ENCODE peak calls at places on chromosomes 4 and X, in nine cellular contexts. E is HCT116, A is fibroblast of the aortic adventitia, O is fibroblast of pulmonary artery, M is cardiac fibroblast, R is kidney, J is kidney epithelial cell, D is neural crest cell, X is AG09309. S is an unnamed sample.

GRCh38 chr4:145307120-145307519 is 126.7 kb upstream of the OTUD4 start:
- DNase-seq in R (no peak), A (no peak), D (no peak), M (no peak), O (no peak), X (no peak), E (no peak), J (no peak), S (no peak)

GRCh38 chr4:187065836-187066235 is 342.2 kb upstream of the FAT1 start:
- DNase-seq in O (no peak), A (no peak), R (no peak), J (no peak), D (no peak), M (no peak), X (no peak), E (no peak), S (no peak)

GRCh38 chrX:51257490-51257889 is 75.1 kb upstream of the NUDT10 start:
- DNase-seq in J (no peak), R (no peak), D (no peak), O (no peak), E (no peak), M (no peak), A (no peak), X (no peak), S (no peak)

GRCh38 chr4:75745192-75745591 is 20.8 kb downstream of the USO1 start:
- DNase-seq in A (peak; percentile 70), J (no peak), R (no peak), M (peak; percentile 86), D (no peak), X (no peak), O (peak; percentile 83), E (no peak), S (peak; percentile 59)

GRCh38 chr4:1571165-1571908 is 112.8 kb downstream of the FAM53A start:
- DNase-seq in R (peak; percentile 59), D (no peak), O (no peak), E (no peak), M (no peak), J (no peak), X (no peak), A (no peak), S (no peak)

GRCh38 chr4:69049860-69050259 is 46.4 kb upstream of the UGT2B7 start:
- DNase-seq in R (no peak), X (no peak), M (no peak), J (no peak), D (no peak), O (no peak), E (no peak), A (no peak), S (no peak)

GRCh38 chr4:87097075-87097474 is 123.3 kb downstream of the KLHL8 start:
- DNase-seq in J (no peak), R (no peak), E (no peak), A (no peak), O (no peak), D (no peak), X (no peak), M (no peak), S (no peak)

GRCh38 chrX:123959281-123960063 is 2.0 kb upstream of the STAG2 start:
- DNase-seq in R (peak; percentile 79), D (peak; percentile 5), J (no peak), X (no peak), M (peak; percentile 41), A (peak; percentile 46), O (peak; percentile 35), E (no peak), S (no peak)

GRCh38 chr4:39574946-39575345 is 47.7 kb upstream of the UGDH start:
- DNase-seq in E (no peak), A (no peak), X (no peak), J (no peak), O (no peak), M (peak; percentile 24), D (no peak), R (no peak), S (no peak)

GRCh38 chrX:99077099-99077498 is 1333.0 kb downstream of the PCDH19 start:
- DNase-seq in M (no peak), R (no peak), A (no peak), X (no peak), D (no peak), J (no peak), O (no peak), E (no peak), S (no peak)
- TF ChIP-seq CTCF in M (no peak), R (no peak), A (no peak), X (no peak), D (no peak), J (no peak), O (no peak), E (no peak), S (no peak)

DNA sequence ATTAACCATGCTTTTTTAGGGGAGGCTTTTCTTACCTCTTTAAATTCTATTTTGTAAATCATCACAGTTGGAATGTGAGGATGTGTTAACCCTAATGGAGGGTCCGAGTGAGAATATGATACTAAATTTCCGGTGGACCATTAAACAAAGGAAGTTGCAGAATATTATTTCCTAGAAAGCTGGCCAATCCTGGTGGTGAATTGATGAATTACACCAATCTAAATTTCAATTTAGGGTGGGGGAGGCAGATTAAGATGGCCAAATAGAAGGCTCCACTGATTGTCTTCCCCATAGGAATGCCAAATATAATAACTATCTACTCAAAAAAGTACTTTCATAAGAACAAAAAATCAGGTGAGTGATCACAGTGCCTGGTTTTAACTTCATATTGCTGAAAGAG is 1045.6 kb downstream of the GLUD2 start:
- DNase-seq in J (no peak), M (no peak), A (no peak), D (no peak), E (no peak), O (no peak), R (no peak), X (no peak), S (no peak)
- TF ChIP-seq CTCF in J (no peak), M (no peak), A (peak; percentile 37), D (peak; percentile 42), E (no peak), O (no peak), R (no peak), X (no peak), S (peak; percentile 48)

DNA sequence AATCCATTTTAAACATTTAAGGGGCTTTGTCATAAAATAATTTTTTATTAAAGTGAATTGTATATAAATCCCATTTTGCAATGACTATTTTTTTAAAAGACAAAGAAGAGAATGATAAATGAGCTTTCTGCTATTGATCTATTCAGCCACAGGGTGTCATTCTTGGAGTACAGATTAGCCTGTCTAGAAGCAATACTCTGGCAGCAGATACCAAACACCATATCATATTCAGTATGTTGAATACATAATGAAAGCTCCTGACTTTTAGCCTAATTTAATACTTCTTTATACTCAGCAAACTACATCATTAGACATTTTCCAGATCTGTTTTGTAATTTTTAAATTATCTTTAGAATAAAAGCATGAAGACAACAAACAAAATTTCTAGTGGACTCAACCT is 496.3 kb downstream of the PDGFC start:
- DNase-seq in M (peak; percentile 88), J (peak; percentile 26), D (no peak), X (peak; percentile 39), E (peak; percentile 42), O (peak; percentile 83), R (no peak), A (peak; percentile 82), S (peak; percentile 64)
- TF ChIP-seq CTCF in M (peak; percentile 53), J (peak; percentile 64), D (peak; percentile 72), X (peak; percentile 53), E (peak; percentile 61), O (peak; percentile 60), R (peak; percentile 36), A (peak; percentile 38), S (peak; percentile 85)

GRCh38 chr4:7424553-7425111 is 10.1 kb downstream of the PSAPL1 start:
- DNase-seq in J (no peak), A (no peak), M (no peak), X (no peak), R (peak; percentile 36), O (no peak), E (no peak), D (no peak), S (no peak)
- TF ChIP-seq CTCF in J (no peak), A (no peak), M (no peak), X (no peak), R (no peak), O (no peak), E (no peak), D (no peak), S (no peak)

GRCh38 chrX:77162777-77163176 is 284.4 kb upstream of the FGF16 start:
- DNase-seq in E (no peak), R (no peak), X (no peak), O (no peak), D (no peak), A (no peak), M (no peak), J (no peak), S (no peak)

DNA sequence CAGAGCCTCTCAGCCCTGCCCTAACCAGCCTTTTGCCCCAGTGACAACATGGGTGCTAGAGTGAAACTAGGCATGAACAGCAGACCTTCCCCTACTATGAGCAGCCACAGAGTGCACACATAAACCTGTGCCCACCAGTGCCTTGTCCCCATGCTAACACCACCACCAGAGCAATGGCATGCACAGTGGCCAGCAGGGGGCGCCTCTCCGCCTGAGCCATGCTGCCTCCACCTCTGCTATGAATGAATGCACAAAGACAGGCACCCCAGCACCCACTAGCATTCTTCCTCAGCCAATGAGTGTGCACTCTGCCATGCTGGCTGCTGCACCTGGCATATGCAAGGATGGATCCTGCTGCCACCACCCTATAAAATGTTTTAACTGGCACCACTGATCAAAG is 286.9 kb upstream of the FGF16 start:
- DNase-seq in D (no peak), J (no peak), M (peak; percentile 1), R (no peak), E (no peak), X (no peak), O (peak; percentile 3), A (no peak), S (no peak)
- TF ChIP-seq CTCF in D (peak; percentile 35), J (no peak), M (peak; percentile 12), R (no peak), E (peak; percentile 59), X (peak; percentile 40), O (peak; percentile 12), A (peak; percentile 24), S (peak; percentile 61)

GRCh38 chrX:120790118-120790517 is 85.5 kb downstream of the CT47B1 start:
- DNase-seq in M (peak; percentile 84), D (peak; percentile 4), X (peak; percentile 55), R (no peak), J (peak; percentile 29), O (peak; percentile 86), A (peak; percentile 91), E (peak; percentile 38), S (peak; percentile 69)
- TF ChIP-seq CTCF in M (peak; percentile 62), D (peak; percentile 88), X (peak; percentile 84), R (peak; percentile 66), J (peak; percentile 79), O (peak; percentile 62), A (peak; percentile 88), E (peak; percentile 59), S (peak; percentile 84)

GRCh38 chr4:121096629-121097028 is 24.3 kb upstream of the NDNF start:
- DNase-seq in X (peak; percentile 25), A (peak; percentile 70), D (no peak), E (peak; percentile 24), O (peak; percentile 68), M (peak; percentile 62), J (peak; percentile 7), R (no peak), S (peak; percentile 46)
- TF ChIP-seq CTCF in X (peak; percentile 28), A (peak; percentile 56), D (peak; percentile 84), E (peak; percentile 57), O (peak; percentile 52), M (peak; percentile 46), J (peak; percentile 31), R (peak; percentile 30), S (peak; percentile 83)

GRCh38 chr4:108783666-108784463 is 21.0 kb upstream of the ETNPPL start:
- DNase-seq in M (peak; percentile 17), J (no peak), E (peak; percentile 12), D (no peak), X (no peak), A (peak; percentile 37), R (no peak), O (peak; percentile 42), S (no peak)
- TF ChIP-seq CTCF in M (no peak), J (peak; percentile 40), E (peak; percentile 45), D (peak; percentile 53), X (peak; percentile 24), A (peak; percentile 35), R (peak; percentile 20), O (peak; percentile 43), S (peak; percentile 72)

S was measured in HFFc6.